ENCODE peak calls at places on chromosomes 12 and 14, in nine cellular contexts. T is astrocyte of the cerebellum; O is stimulated activated CD4-positive, alpha-beta T cell treated with anti-CD3 and anti-CD28 coated beads, Interleukin-1b, Interleukin-23, amount 100 ng/mL, for 24 hours; J is osteocyte; Q is GM23248; L is Caco-2; X is heart right ventricle; B is NCI-H524; D is body of pancreas. H is an unnamed sample.

GRCh38 chr12:56590237-56590830 is 39.8 kb downstream of the BAZ2A start:
- DNase-seq in T (no peak), O (no peak), J (no peak), Q (peak), L (no peak), X (no peak), B (peak), D (no peak), H (no peak)

GRCh38 chr14:92603309-92604257 is 90.0 kb downstream of the RIN3 start:
- DNase-seq in T (peak), O (no peak), J (no peak), Q (peak), L (no peak), X (peak), B (peak), D (no peak), H (peak)

GRCh38 chr14:72808564-72808963 is 85.3 kb downstream of the DPF3 start:
- DNase-seq in T (peak), O (no peak), J (no peak), Q (no peak), L (no peak), X (no peak), B (no peak), D (no peak), H (no peak)

GRCh38 chr14:92649934-92650545 is 98.4 kb downstream of the LGMN start:
- DNase-seq in T (peak), O (no peak), J (no peak), Q (peak), L (no peak), X (peak), B (no peak), D (peak), H (peak)

GRCh38 chr12:91331371-91331770 is 148.8 kb upstream of the DCN start:
- DNase-seq in T (no peak), O (no peak), J (no peak), Q (peak), L (no peak), X (no peak), B (peak), D (no peak), H (no peak)

GRCh38 chr14:96268426-96269358 is 12.7 kb downstream of the BDKRB1 start:
- DNase-seq in T (peak), O (no peak), J (peak), Q (peak), L (no peak), X (peak), B (no peak), D (peak), H (peak)

GRCh38 chr14:104765517-104765916 is 12.6 kb downstream of the SIVA1 start:
- DNase-seq in T (no peak), O (no peak), J (no peak), Q (no peak), L (no peak), X (no peak), B (no peak), D (no peak), H (no peak)

GRCh38 chr12:95605087-95605486 is 53.8 kb upstream of the USP44 start:
- DNase-seq in T (peak), O (no peak), J (no peak), Q (peak), L (no peak), X (no peak), B (no peak), D (no peak), H (no peak)

GRCh38 chr14:22656945-22657711 is 13.0 kb upstream of the OR6J1 start:
- DNase-seq in T (peak), O (no peak), J (no peak), Q (no peak), L (no peak), X (no peak), B (no peak), D (no peak), H (no peak)

GRCh38 chr14:45947785-45948184 is 694.8 kb upstream of the MIS18BP1 start:
- DNase-seq in T (no peak), O (no peak), J (no peak), Q (no peak), L (no peak), X (no peak), B (peak), D (no peak), H (no peak)